ENCODE peak calls at places on chromosome 19, in seven cellular contexts. N, W, C, Z, T, M and X are unnamed samples.

GRCh38 chr19:39946532-39946931 is 12.1 kb upstream of the FCGBP start:
- DNase-seq in N (no peak), T (no peak), Z (no peak), C (no peak), W (peak; percentile 42), M (no peak), X (no peak)

GRCh38 chr19:35717665-35718344 is at the start of gene KMT2B:
- DNase-seq in Z (no peak), T (peak; percentile 98), M (peak; percentile 98), C (peak; percentile 99), N (no peak), W (no peak), X (no peak)

GRCh38 chr19:39196860-39197562 is at the start of gene NCCRP1:
- DNase-seq in Z (no peak), C (no peak), N (no peak), W (no peak), M (no peak), T (peak; percentile 81), X (no peak)

GRCh38 chr19:48632692-48633147 is 4.5 kb downstream of the DBP start:
- DNase-seq in M (no peak), W (peak; percentile 71), Z (no peak), T (no peak), N (no peak), C (no peak), X (no peak)

GRCh38 chr19:46387713-46388130 is 25.6 kb downstream of the CCDC8 start:
- DNase-seq in M (no peak), T (no peak), W (no peak), C (no peak), Z (no peak), N (no peak), X (no peak)

GRCh38 chr19:31263317-31263716 is 85.9 kb downstream of the TSHZ3 start:
- DNase-seq in M (no peak), T (no peak), Z (no peak), N (no peak), C (no peak), W (no peak), X (no peak)

GRCh38 chr19:39171479-39172465 is 25.0 kb upstream of the NCCRP1 start:
- DNase-seq in W (no peak), N (no peak), T (no peak), C (no peak), M (no peak), Z (no peak), X (no peak)

GRCh38 chr19:40163541-40164129 is 27.6 kb upstream of the MAP3K10 start:
- DNase-seq in M (no peak), W (no peak), T (no peak), Z (no peak), C (no peak), N (no peak), X (no peak)

GRCh38 chr19:31838163-31838798 is 489.0 kb upstream of the TSHZ3 start:
- DNase-seq in W (no peak), T (no peak), M (peak; percentile 4), N (no peak), Z (no peak), C (no peak), X (no peak)

GRCh38 chr19:16328824-16329482 is 4.3 kb downstream of the KLF2 start:
- DNase-seq in N (no peak), W (peak; percentile 58), C (no peak), T (no peak), M (peak; percentile 66), Z (no peak), X (no peak)

GRCh38 chr19:31783592-31783991 is 434.4 kb upstream of the TSHZ3 start:
- DNase-seq in M (no peak), C (no peak), Z (no peak), N (no peak), T (no peak), W (no peak), X (no peak)

GRCh38 chr19:56748443-56748842 is 76.9 kb upstream of the ZNF835 start:
- DNase-seq in W (peak; percentile 36), N (no peak), T (peak; percentile 11), Z (peak; percentile 7), M (no peak), C (no peak), X (no peak)

GRCh38 chr19:55118401-55118991 is 1.1 kb upstream of the PPP1R12C start:
- DNase-seq in C (no peak), T (peak; percentile 97), W (peak; percentile 34), N (no peak), Z (no peak), M (no peak), X (peak; percentile 60)

GRCh38 chr19:34794289-34794960 is 21.4 kb upstream of the ZNF599 start:
- DNase-seq in Z (no peak), W (no peak), N (no peak), C (no peak), M (no peak), T (no peak), X (no peak)

GRCh38 chr19:7862413-7862951 is 11.7 kb downstream of the PRR36 start:
- DNase-seq in W (peak; percentile 56), N (no peak), Z (peak; percentile 40), M (no peak), T (peak; percentile 97), C (peak; percentile 80), X (no peak)

GRCh38 chr19:38194061-38194701 is 29.8 kb downstream of the DPF1 start:
- DNase-seq in Z (no peak), W (no peak), T (no peak), N (no peak), M (no peak), C (peak; percentile 73), X (no peak)

GRCh38 chr19:32866564-32867265 is 2.9 kb downstream of the SLC7A9 start:
- DNase-seq in Z (no peak), M (no peak), W (no peak), C (no peak), N (no peak), T (no peak), X (no peak)

GRCh38 chr19:36008336-36008978 is at the start of gene SYNE4:
- DNase-seq in T (peak; percentile 93), W (peak; percentile 12), M (no peak), N (no peak), C (no peak), Z (no peak), X (no peak)

GRCh38 chr19:21910318-21910717 is 74.3 kb upstream of the ZNF43 start:
- DNase-seq in M (no peak), N (no peak), W (no peak), Z (no peak), C (no peak), T (no peak), X (no peak)

GRCh38 chr19:51371186-51371690 is 1.2 kb downstream of the NKG7 start:
- DNase-seq in M (no peak), T (no peak), Z (no peak), C (no peak), W (no peak), N (no peak), X (no peak)

GRCh38 chr19:51368366-51369282 is at the start of gene CLDND2:
- DNase-seq in M (no peak), T (no peak), W (no peak), Z (no peak), C (no peak), N (no peak), X (no peak)

GRCh38 chr19:51372649-51373504 is at the start of gene NKG7:
- DNase-seq in C (no peak), T (no peak), Z (no peak), N (no peak), W (no peak), M (no peak), X (no peak)

GRCh38 chr19:51370230-51370629 is 1.4 kb upstream of the CLDND2 start:
- DNase-seq in M (no peak), C (no peak), Z (no peak), N (no peak), W (no peak), T (no peak), X (no peak)

GRCh38 chr19:51372021-51372648 is 319 bp downstream of the NKG7 start:
- DNase-seq in N (no peak), M (no peak), T (no peak), Z (no peak), C (no peak), W (no peak), X (no peak)
- H3K27ac ChIP-seq in N (peak overlapping the region; percentile 53), M (no peak overlapping the region), T (no peak overlapping the region), Z (no peak overlapping the region), C (no peak overlapping the region), W (no peak overlapping the region), X (no peak overlapping the region)

DNA sequence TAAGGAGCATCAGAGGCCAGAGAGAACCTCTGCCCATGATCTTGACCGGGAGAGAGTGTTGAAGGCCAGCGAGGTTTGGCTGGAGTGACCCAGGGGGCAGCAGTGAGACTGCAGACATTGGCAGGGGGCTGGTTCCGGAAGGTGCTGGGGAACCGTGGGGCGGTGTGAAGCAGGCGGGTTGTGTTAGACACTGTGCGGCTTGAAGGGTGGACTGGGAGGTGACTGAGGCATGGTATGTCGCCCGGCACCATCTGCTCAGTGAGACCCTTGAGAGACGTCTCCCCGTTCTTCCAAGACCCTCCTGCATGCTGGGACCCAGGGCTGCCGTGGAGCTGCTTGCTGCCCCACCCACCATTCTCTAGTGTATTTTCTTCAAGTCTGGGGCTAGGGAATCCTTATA is 24.6 kb downstream of the CARM1 start:
- DNase-seq in W (no peak), Z (no peak), C (no peak), T (peak; percentile 74), M (no peak), N (no peak), X (no peak)
- H3K27ac ChIP-seq in W (no peak overlapping the region), Z (no peak overlapping the region), C (peak overlapping the region; percentile 93), T (no peak overlapping the region), M (no peak overlapping the region), N (no peak overlapping the region), X (no peak overlapping the region)

GRCh38 chr19:4972509-4973230 is 3.8 kb downstream of the KDM4B start:
- DNase-seq in C (no peak), T (no peak), N (no peak), W (peak; percentile 88), M (peak; percentile 53), Z (no peak), X (no peak)

GRCh38 chr19:4971816-4972495 is 3.0 kb downstream of the KDM4B start:
- DNase-seq in N (no peak), M (no peak), W (no peak), Z (no peak), T (no peak), C (no peak), X (no peak)

GRCh38 chr19:4970558-4971423 is 1.9 kb downstream of the KDM4B start:
- DNase-seq in Z (no peak), W (peak; percentile 56), C (no peak), M (no peak), N (no peak), T (peak; percentile 40), X (no peak)

GRCh38 chr19:4969772-4970531 is 1.0 kb downstream of the KDM4B start:
- DNase-seq in N (no peak), T (peak; percentile 32), C (no peak), Z (no peak), W (peak; percentile 73), M (no peak), X (no peak)

GRCh38 chr19:4971424-4971793 is 2.5 kb downstream of the KDM4B start:
- DNase-seq in Z (no peak), T (peak; percentile 82), W (peak; percentile 55), N (no peak), C (peak; percentile 60), M (no peak), X (no peak)
- H3K27ac ChIP-seq in Z (no peak overlapping the region), T (peak overlapping the region; percentile 55), W (peak overlapping the region; percentile 50), N (no peak overlapping the region), C (peak overlapping the region; percentile 91), M (no peak overlapping the region), X (no peak overlapping the region)

DNA sequence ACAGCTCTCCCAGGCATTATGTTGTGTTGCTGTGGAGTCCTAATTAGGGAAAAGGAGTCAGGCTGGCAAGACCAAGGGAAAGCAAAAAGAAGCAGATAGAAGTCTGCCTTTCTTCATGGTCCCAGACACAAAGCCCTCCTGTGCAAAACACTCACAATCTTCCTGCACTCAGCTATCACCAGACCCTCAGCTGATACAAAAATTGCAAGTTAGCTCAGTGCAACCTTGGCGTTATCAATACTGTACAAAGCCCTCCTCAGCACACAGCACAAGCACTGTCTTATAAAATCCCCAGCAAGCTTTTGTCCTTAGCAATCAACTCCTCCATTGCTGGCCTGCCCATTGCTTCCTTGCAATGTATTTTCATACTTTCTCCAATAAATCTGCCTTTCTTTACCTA is 3.2 kb downstream of the OR7C2 start:
- DNase-seq in C (no peak), Z (no peak), W (no peak), N (no peak), T (no peak), M (no peak), X (no peak)
- H3K27ac ChIP-seq in C (no peak overlapping the region), Z (no peak overlapping the region), W (no peak overlapping the region), N (no peak overlapping the region), T (no peak overlapping the region), M (no peak overlapping the region), X (no peak overlapping the region)